ENCODE peak calls at places on chromosomes 16 and 17, in five cellular contexts. O is MM.1S, Z is Peyer's patch, A is K562, E is lung. Y is an unnamed sample.

GRCh38 chr16:56238188-56238587 is 46.9 kb downstream of the GNAO1 start:
- DNase-seq in O (no peak), E (no peak), Z (no peak), A (no peak), Y (no peak)

GRCh38 chr16:81590714-81591537 is 146.3 kb downstream of the CMIP start:
- DNase-seq in Z (no peak), O (peak; percentile 17), E (no peak), A (no peak), Y (no peak)

GRCh38 chr17:45345554-45346254 is 28.9 kb upstream of the MAP3K14 start:
- DNase-seq in E (no peak), O (no peak), A (peak; percentile 88), Z (no peak), Y (peak; percentile 1)

GRCh38 chr17:45190503-45191282 is 29.0 kb downstream of the HEXIM2 start:
- DNase-seq in E (no peak), O (no peak), Z (no peak), A (no peak), Y (no peak)

GRCh38 chr16:1408171-1408837 is 6.2 kb downstream of the UNKL start:
- DNase-seq in A (peak; percentile 99), E (peak; percentile 95), O (peak; percentile 78), Z (peak; percentile 97), Y (peak; percentile 95)

GRCh38 chr16:5678371-5678770 is 580.8 kb upstream of the EEF2KMT start:
- DNase-seq in Z (no peak), A (peak; percentile 15), O (peak; percentile 13), E (no peak), Y (peak; percentile 9)

GRCh38 chr17:61018938-61019337 is 341.3 kb downstream of the BCAS3 start:
- DNase-seq in O (no peak), Z (no peak), A (no peak), E (no peak), Y (no peak)

GRCh38 chr17:57687642-57688041 is 57.5 kb downstream of the CCDC182 start:
- DNase-seq in A (no peak), O (no peak), Z (no peak), E (no peak), Y (no peak)

GRCh38 chr16:22787456-22788189 is 26.3 kb upstream of the HS3ST2 start:
- DNase-seq in Z (no peak), O (no peak), A (no peak), E (no peak), Y (no peak)

GRCh38 chr17:61335105-61335844 is 64.4 kb upstream of the TBX2 start:
- DNase-seq in Z (no peak), O (no peak), A (no peak), E (no peak), Y (no peak)

GRCh38 chr17:69810326-69811035 is 264.5 kb upstream of the KCNJ16 start:
- DNase-seq in Z (no peak), O (no peak), E (no peak), A (no peak), Y (no peak)

GRCh38 chr16:89185062-89185751 is 13.7 kb downstream of the CDH15 start:
- DNase-seq in O (no peak), A (no peak), Z (no peak), E (no peak), Y (no peak)

GRCh38 chr16:397736-398332 is 835 bp downstream of the NME4 start:
- DNase-seq in E (no peak), A (peak; percentile 65), O (peak; percentile 69), Z (peak; percentile 73), Y (no peak)

GRCh38 chr17:63842173-63842539 is 329 bp downstream of the SMARCD2 start:
- DNase-seq in E (no peak), Z (no peak), A (no peak), O (no peak), Y (no peak)

GRCh38 chr16:87436225-87437172 is 44.4 kb downstream of the MAP1LC3B start:
- DNase-seq in A (no peak), Z (no peak), O (no peak), E (no peak), Y (no peak)

GRCh38 chr16:66552288-66553143 is at the start of gene CKLF:
- DNase-seq in A (peak; percentile 96), Z (peak; percentile 93), E (peak; percentile 88), O (peak; percentile 93), Y (peak; percentile 90)

GRCh38 chr16:88331989-88332920 is 50.5 kb upstream of the ZNF469 start:
- DNase-seq in Z (no peak), O (no peak), E (no peak), A (no peak), Y (no peak)

GRCh38 chr17:2239882-2240430 is 63.6 kb downstream of the SMG6 start:
- DNase-seq in E (no peak), A (no peak), O (peak; percentile 66), Z (no peak), Y (no peak)

GRCh38 chr16:88611220-88611821 is 27.1 kb upstream of the IL17C start:
- DNase-seq in E (no peak), O (no peak), Z (no peak), A (no peak), Y (no peak)

GRCh38 chr16:749010-749409 is 8.2 kb upstream of the CIAO3 start:
- DNase-seq in E (no peak), A (no peak), O (no peak), Z (no peak), Y (no peak)

GRCh38 chr17:33990943-33991706 is 264.0 kb upstream of the CCL2 start:
- DNase-seq in Z (no peak), E (no peak), O (no peak), A (peak; percentile 23), Y (no peak)

GRCh38 chr17:50866950-50867855 is 1.0 kb upstream of the TOB1 start:
- DNase-seq in A (peak; percentile 96), Z (peak; percentile 95), O (peak; percentile 95), E (peak; percentile 97), Y (peak; percentile 100)

GRCh38 chr16:54750249-54750648 is 180.4 kb upstream of the IRX5 start:
- DNase-seq in A (no peak), O (no peak), Z (no peak), E (no peak), Y (no peak)

GRCh38 chr16:85537795-85538401 is 75.2 kb upstream of the GSE1 start:
- DNase-seq in Z (no peak), E (no peak), A (no peak), O (no peak), Y (no peak)

GRCh38 chr16:85537331-85537788 is 75.8 kb upstream of the GSE1 start:
- DNase-seq in O (no peak), A (no peak), Z (no peak), E (no peak), Y (no peak)

GRCh38 chr16:85536073-85536410 is 77.1 kb upstream of the GSE1 start:
- DNase-seq in A (no peak), O (no peak), E (no peak), Z (no peak), Y (no peak)

GRCh38 chr16:85535352-85536072 is 77.6 kb upstream of the GSE1 start:
- DNase-seq in E (no peak), A (peak; percentile 99), O (no peak), Z (peak; percentile 80), Y (peak; percentile 99)

GRCh38 chr16:85536411-85537330 is 76.5 kb upstream of the GSE1 start:
- DNase-seq in Z (no peak), O (no peak), A (no peak), E (no peak), Y (no peak)
- TF ChIP-seq CTCF in Z (no peak), O (no peak), A (no peak), E (no peak), Y (no peak)

GRCh38 chr16:27325736-27326135 is 12.0 kb downstream of the IL4R start:
- DNase-seq in O (no peak), E (no peak), Z (no peak), A (no peak), Y (no peak)

GRCh38 chr16:27327586-27327915 is 13.8 kb downstream of the IL4R start:
- DNase-seq in Z (no peak), A (no peak), O (no peak), E (no peak), Y (no peak)

GRCh38 chr16:27324851-27325301 is 11.1 kb downstream of the IL4R start:
- DNase-seq in A (no peak), E (no peak), O (no peak), Z (no peak), Y (no peak)

GRCh38 chr16:27326738-27327585 is 13.2 kb downstream of the IL4R start:
- DNase-seq in A (no peak), Z (peak; percentile 67), O (no peak), E (peak; percentile 83), Y (peak; percentile 77)

DNA sequence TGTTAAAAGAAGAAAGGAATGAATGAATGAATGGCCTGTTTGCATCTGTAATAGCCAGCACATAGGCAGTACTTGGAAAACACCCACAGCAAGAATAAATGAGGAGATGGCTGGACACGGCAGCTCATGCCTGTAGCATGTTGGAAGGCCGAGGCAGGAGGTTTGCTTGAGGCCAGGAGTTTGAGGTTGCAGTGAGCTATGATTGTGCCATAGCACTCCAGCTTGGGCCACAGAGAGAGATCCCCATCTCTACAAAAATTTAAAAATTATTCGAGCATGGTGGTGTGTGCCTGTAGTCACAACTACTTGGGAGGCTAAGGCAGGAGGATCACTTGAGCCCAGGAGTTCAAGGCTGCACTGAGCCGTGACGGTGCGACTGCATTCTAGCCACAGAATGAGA is 12.5 kb downstream of the IL4R start:
- DNase-seq in A (no peak), E (no peak), O (no peak), Z (no peak), Y (no peak)
- H3K4me1 ChIP-seq in A (no peaks in the 10 kb centered on the region), E (peaks cover 37% of the 10 kb centered on the region), O (no peaks in the 10 kb centered on the region), Z (peaks cover 86% of the 10 kb centered on the region), Y (peaks cover 24% of the 10 kb centered on the region)

GRCh38 chr16:62029947-62030346 is 6.3 kb downstream of the CDH8 start:
- DNase-seq in E (no peak), O (no peak), Z (no peak), A (no peak), Y (no peak)
- TF ChIP-seq CTCF in E (no peak), O (no peak), Z (no peak), A (no peak), Y (no peak)

GRCh38 chr16:75112281-75113045 is 4.1 kb downstream of the LDHD start:
- DNase-seq in A (no peak), Z (no peak), E (no peak), O (no peak), Y (no peak)

GRCh38 chr16:75113046-75113491 is 3.5 kb downstream of the LDHD start:
- DNase-seq in A (no peak), E (no peak), Z (no peak), O (no peak), Y (no peak)

GRCh38 chr16:75109732-75110243 is 6.8 kb downstream of the LDHD start:
- DNase-seq in E (no peak), A (no peak), Z (peak; percentile 81), O (no peak), Y (no peak)

GRCh38 chr16:75110637-75111513 is 5.7 kb downstream of the LDHD start:
- DNase-seq in E (peak; percentile 89), O (peak; percentile 70), A (peak; percentile 88), Z (peak; percentile 91), Y (peak; percentile 89)

DNA sequence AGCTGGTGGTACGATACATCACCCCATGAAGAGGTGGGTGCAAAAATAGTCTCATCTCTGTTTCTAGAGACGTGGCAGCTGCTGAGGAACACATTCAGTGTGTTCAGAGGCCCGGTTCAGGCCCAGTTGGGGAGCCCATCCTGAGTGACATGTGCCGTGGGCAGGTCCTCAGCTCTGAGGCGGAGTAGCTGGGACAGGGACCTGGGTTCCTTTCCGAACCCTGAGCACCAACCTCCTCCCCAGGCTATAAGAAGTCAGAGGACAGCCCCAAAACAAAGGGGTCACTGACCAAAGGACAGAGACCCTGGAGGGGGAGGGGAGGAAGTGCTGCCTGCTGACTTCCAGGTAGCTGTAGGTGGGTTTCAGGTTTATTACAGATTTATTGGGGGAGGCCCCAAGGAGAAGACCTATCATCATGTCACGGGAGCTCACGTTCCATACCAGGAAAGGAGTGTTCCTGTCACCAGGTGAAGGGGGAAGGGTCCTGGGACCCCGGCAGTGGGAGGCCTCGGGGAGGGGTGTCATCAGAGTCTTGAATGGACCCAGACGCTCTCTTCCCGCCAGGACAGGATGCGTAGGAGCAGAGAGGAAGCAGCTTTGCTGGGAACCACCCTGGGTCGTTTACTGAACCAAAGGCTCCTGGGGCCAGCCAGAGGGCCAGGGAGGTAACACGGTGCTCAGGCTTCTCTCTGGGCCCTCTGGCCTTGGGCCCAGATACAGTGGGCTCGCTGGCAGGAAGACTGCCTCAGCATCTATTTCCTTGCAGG is 4.9 kb downstream of the LDHD start:
- DNase-seq in E (no peak), Z (no peak), O (no peak), A (no peak), Y (no peak)
- H3K4me1 ChIP-seq in E (peaks cover 41% of the 10 kb centered on the region), Z (peaks cover 51% of the 10 kb centered on the region), O (no peaks in the 10 kb centered on the region), A (peaks cover 15% of the 10 kb centered on the region), Y (peaks cover 22% of the 10 kb centered on the region)